ENCODE peak calls at places on chromosome 5, in five cellular contexts. One of them, this sample, is unnamed.

GRCh38 chr5:40405985-40406384 is 273.7 kb upstream of the PTGER4 start:
- DNase-seq in left ventricle myocardium superior: no peak
- DNase-seq in NCI-H345: no peak
- DNase-seq in HS-5: no peak
- DNase-seq in activated naive CD4-positive, alpha-beta T cell treated with Interleukin-2 at 50 U/mL for 16 hours: no peak
- DNase-seq in this sample: no peak

GRCh38 chr5:9570876-9571275 is 25.0 kb upstream of the SEMA5A start:
- DNase-seq in HS-5: no peak
- DNase-seq in left ventricle myocardium superior: no peak
- DNase-seq in NCI-H345: no peak
- DNase-seq in activated naive CD4-positive, alpha-beta T cell treated with Interleukin-2 at 50 U/mL for 16 hours: no peak
- DNase-seq in this sample: no peak

GRCh38 chr5:87410941-87411340 is 1.8 kb downstream of the CCNH start:
- DNase-seq in NCI-H345: no peak
- DNase-seq in left ventricle myocardium superior: no peak
- DNase-seq in activated naive CD4-positive, alpha-beta T cell treated with Interleukin-2 at 50 U/mL for 16 hours: no peak
- DNase-seq in HS-5: peak
- DNase-seq in this sample: no peak

GRCh38 chr5:36777105-36777757 is 99.3 kb upstream of the NIPBL start:
- DNase-seq in left ventricle myocardium superior: no peak
- DNase-seq in HS-5: no peak
- DNase-seq in activated naive CD4-positive, alpha-beta T cell treated with Interleukin-2 at 50 U/mL for 16 hours: no peak
- DNase-seq in NCI-H345: peak
- DNase-seq in this sample: no peak

GRCh38 chr5:126003309-126003708 is 419.9 kb upstream of the GRAMD2B start:
- DNase-seq in HS-5: no peak
- DNase-seq in NCI-H345: no peak
- DNase-seq in activated naive CD4-positive, alpha-beta T cell treated with Interleukin-2 at 50 U/mL for 16 hours: no peak
- DNase-seq in left ventricle myocardium superior: peak
- DNase-seq in this sample: no peak

GRCh38 chr5:160188151-160188967 is 40.9 kb upstream of the FABP6 start:
- DNase-seq in HS-5: no peak
- DNase-seq in activated naive CD4-positive, alpha-beta T cell treated with Interleukin-2 at 50 U/mL for 16 hours: no peak
- DNase-seq in NCI-H345: no peak
- DNase-seq in left ventricle myocardium superior: peak
- DNase-seq in this sample: peak

GRCh38 chr5:81679885-81680284 is 71.0 kb downstream of the SSBP2 start:
- DNase-seq in HS-5: no peak
- DNase-seq in activated naive CD4-positive, alpha-beta T cell treated with Interleukin-2 at 50 U/mL for 16 hours: no peak
- DNase-seq in NCI-H345: no peak
- DNase-seq in left ventricle myocardium superior: no peak
- DNase-seq in this sample: no peak

GRCh38 chr5:176803027-176803942 is 7.1 kb upstream of the UNC5A start:
- DNase-seq in HS-5: no peak
- DNase-seq in NCI-H345: peak
- DNase-seq in left ventricle myocardium superior: no peak
- DNase-seq in activated naive CD4-positive, alpha-beta T cell treated with Interleukin-2 at 50 U/mL for 16 hours: no peak
- DNase-seq in this sample: no peak

GRCh38 chr5:95759005-95759404 is 27.9 kb downstream of the RHOBTB3 start:
- DNase-seq in NCI-H345: no peak
- DNase-seq in HS-5: no peak
- DNase-seq in left ventricle myocardium superior: no peak
- DNase-seq in activated naive CD4-positive, alpha-beta T cell treated with Interleukin-2 at 50 U/mL for 16 hours: no peak
- DNase-seq in this sample: no peak

GRCh38 chr5:126066795-126067321 is 356.4 kb upstream of the GRAMD2B start:
- DNase-seq in left ventricle myocardium superior: no peak
- DNase-seq in activated naive CD4-positive, alpha-beta T cell treated with Interleukin-2 at 50 U/mL for 16 hours: no peak
- DNase-seq in HS-5: no peak
- DNase-seq in NCI-H345: no peak
- DNase-seq in this sample: no peak

GRCh38 chr5:25448190-25448621 is 803.4 kb upstream of the CDH10 start:
- DNase-seq in NCI-H345: peak
- DNase-seq in activated naive CD4-positive, alpha-beta T cell treated with Interleukin-2 at 50 U/mL for 16 hours: no peak
- DNase-seq in HS-5: no peak
- DNase-seq in left ventricle myocardium superior: no peak
- DNase-seq in this sample: no peak

GRCh38 chr5:90866333-90866732 is 307.7 kb downstream of the ADGRV1 start:
- DNase-seq in HS-5: no peak
- DNase-seq in NCI-H345: peak
- DNase-seq in activated naive CD4-positive, alpha-beta T cell treated with Interleukin-2 at 50 U/mL for 16 hours: no peak
- DNase-seq in left ventricle myocardium superior: no peak
- DNase-seq in this sample: no peak

GRCh38 chr5:71748360-71748759 is 29.3 kb downstream of the CARTPT start:
- DNase-seq in HS-5: no peak
- DNase-seq in activated naive CD4-positive, alpha-beta T cell treated with Interleukin-2 at 50 U/mL for 16 hours: no peak
- DNase-seq in left ventricle myocardium superior: peak
- DNase-seq in NCI-H345: peak
- DNase-seq in this sample: no peak

GRCh38 chr5:10635257-10635860 is 71.5 kb downstream of the ANKRD33B start:
- DNase-seq in HS-5: peak
- DNase-seq in left ventricle myocardium superior: no peak
- DNase-seq in activated naive CD4-positive, alpha-beta T cell treated with Interleukin-2 at 50 U/mL for 16 hours: peak
- DNase-seq in NCI-H345: no peak
- DNase-seq in this sample: peak

GRCh38 chr5:65620021-65620420 is 4.1 kb downstream of the TRIM23 start:
- DNase-seq in HS-5: no peak
- DNase-seq in NCI-H345: no peak
- DNase-seq in activated naive CD4-positive, alpha-beta T cell treated with Interleukin-2 at 50 U/mL for 16 hours: no peak
- DNase-seq in left ventricle myocardium superior: no peak
- DNase-seq in this sample: no peak

This sample was measured in activated naive CD8-positive, alpha-beta T cell treated with anti-CD3 and anti-CD28 coated beads, Interleukin-2, amount 50 U/mL, for 24 hours.